ENCODE peak calls at places on chromosomes 13 and 19, in six cellular contexts. B, A, Q, I, S and V are unnamed samples.

GRCh38 chr19:23407597-23407996 is 12.3 kb upstream of the ZNF91 start:
- DNase-seq in B (no peak), A (no peak), Q (no peak), I (no peak), S (no peak), V (no peak)

GRCh38 chr19:32199501-32200040 is 145.8 kb upstream of the ZNF507 start:
- DNase-seq in B (no peak), A (no peak), Q (no peak), I (no peak), S (no peak), V (no peak)

GRCh38 chr13:102798653-102799543 is at the start of the genes BIVM and POGLUT2:
- DNase-seq in B (peak), A (peak), Q (peak), I (peak), S (peak), V (peak)

GRCh38 chr19:47032171-47032811 is 12.7 kb downstream of the NPAS1 start:
- DNase-seq in B (peak), A (no peak), Q (no peak), I (no peak), S (no peak), V (peak)

GRCh38 chr19:5851302-5851701 is at the start of gene FUT3:
- DNase-seq in B (peak), A (no peak), Q (no peak), I (no peak), S (no peak), V (no peak)

GRCh38 chr13:75236774-75237173 is 245.2 kb downstream of the TBC1D4 start:
- DNase-seq in B (no peak), A (no peak), Q (no peak), I (no peak), S (no peak), V (no peak)

GRCh38 chr13:73146705-73147104 is 87.9 kb downstream of the KLF5 start:
- DNase-seq in B (no peak), A (peak), Q (no peak), I (peak), S (no peak), V (no peak)

GRCh38 chr13:40992678-40993077 is 26.4 kb downstream of the ELF1 start:
- DNase-seq in B (no peak), A (no peak), Q (no peak), I (peak), S (no peak), V (no peak)

GRCh38 chr13:75485286-75486062 is 3.5 kb upstream of the TBC1D4 start:
- DNase-seq in B (no peak), A (peak), Q (peak), I (peak), S (no peak), V (no peak)

GRCh38 chr19:33678796-33679195 is 57.0 kb downstream of the CHST8 start:
- DNase-seq in B (no peak), A (no peak), Q (no peak), I (no peak), S (no peak), V (no peak)

GRCh38 chr19:24159707-24160106 is 72.7 kb downstream of the ZNF254 start:
- DNase-seq in B (no peak), A (peak), Q (peak), I (peak), S (no peak), V (no peak)

GRCh38 chr19:18292810-18293641 is 11.6 kb upstream of the JUND start:
- DNase-seq in B (peak), A (peak), Q (peak), I (peak), S (peak), V (peak)

GRCh38 chr13:28820099-28821051 is at the start of gene MTUS2:
- DNase-seq in B (no peak), A (no peak), Q (no peak), I (no peak), S (peak), V (no peak)

GRCh38 chr19:57559008-57559403 is 657 bp downstream of the ZNF550 start:
- DNase-seq in B (peak), A (no peak), Q (peak), I (peak), S (no peak), V (no peak)

GRCh38 chr19:37218592-37218935 is 550 bp downstream of the ZNF383 start:
- DNase-seq in B (no peak), A (peak), Q (peak), I (no peak), S (no peak), V (no peak)

GRCh38 chr13:84641491-84641890 is 759.2 kb upstream of the SLITRK1 start:
- DNase-seq in B (no peak), A (peak), Q (peak), I (peak), S (no peak), V (no peak)

GRCh38 chr19:18852634-18853033 is 20.9 kb downstream of the UPF1 start:
- DNase-seq in B (no peak), A (no peak), Q (no peak), I (no peak), S (no peak), V (no peak)

GRCh38 chr19:33518541-33518940 is 3.0 kb downstream of the PEPD start:
- DNase-seq in B (no peak), A (no peak), Q (no peak), I (no peak), S (no peak), V (no peak)

GRCh38 chr13:34223984-34224383 is 406.0 kb downstream of the RFC3 start:
- DNase-seq in B (no peak), A (peak), Q (no peak), I (peak), S (no peak), V (no peak)

GRCh38 chr13:97976551-97977375 is 23.3 kb downstream of the IPO5 start:
- DNase-seq in B (peak), A (no peak), Q (no peak), I (no peak), S (no peak), V (no peak)

GRCh38 chr19:39428309-39429112 is 7.2 kb downstream of the RPS16 start:
- DNase-seq in B (peak), A (peak), Q (peak), I (peak), S (no peak), V (no peak)

DNA sequence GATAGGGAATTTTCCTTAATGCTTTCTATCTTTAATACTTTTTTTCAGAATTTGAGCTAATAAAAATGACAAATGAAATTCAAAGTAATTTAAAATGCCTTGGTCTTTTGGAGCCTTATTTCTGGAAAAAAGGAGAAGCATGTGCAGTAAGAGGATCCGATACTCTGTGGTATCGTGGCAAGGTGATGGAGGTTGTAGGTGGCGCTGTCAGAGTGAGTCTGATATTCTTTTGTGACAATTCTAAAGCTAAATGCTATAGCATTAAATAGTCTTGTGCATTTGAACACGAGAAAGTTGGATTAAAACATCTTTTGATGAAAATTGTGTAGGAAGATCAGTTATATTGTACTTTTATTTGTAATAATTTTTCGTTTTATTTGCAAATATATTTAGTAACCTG is 95.0 kb downstream of the RNF17 start:
- DNase-seq in B (no peak), A (no peak), Q (no peak), I (no peak), S (no peak), V (no peak)
- TF ChIP-seq CTCF in B (no peak), A (no peak), Q (no peak), I (no peak), S (no peak), V (no peak)

DNA sequence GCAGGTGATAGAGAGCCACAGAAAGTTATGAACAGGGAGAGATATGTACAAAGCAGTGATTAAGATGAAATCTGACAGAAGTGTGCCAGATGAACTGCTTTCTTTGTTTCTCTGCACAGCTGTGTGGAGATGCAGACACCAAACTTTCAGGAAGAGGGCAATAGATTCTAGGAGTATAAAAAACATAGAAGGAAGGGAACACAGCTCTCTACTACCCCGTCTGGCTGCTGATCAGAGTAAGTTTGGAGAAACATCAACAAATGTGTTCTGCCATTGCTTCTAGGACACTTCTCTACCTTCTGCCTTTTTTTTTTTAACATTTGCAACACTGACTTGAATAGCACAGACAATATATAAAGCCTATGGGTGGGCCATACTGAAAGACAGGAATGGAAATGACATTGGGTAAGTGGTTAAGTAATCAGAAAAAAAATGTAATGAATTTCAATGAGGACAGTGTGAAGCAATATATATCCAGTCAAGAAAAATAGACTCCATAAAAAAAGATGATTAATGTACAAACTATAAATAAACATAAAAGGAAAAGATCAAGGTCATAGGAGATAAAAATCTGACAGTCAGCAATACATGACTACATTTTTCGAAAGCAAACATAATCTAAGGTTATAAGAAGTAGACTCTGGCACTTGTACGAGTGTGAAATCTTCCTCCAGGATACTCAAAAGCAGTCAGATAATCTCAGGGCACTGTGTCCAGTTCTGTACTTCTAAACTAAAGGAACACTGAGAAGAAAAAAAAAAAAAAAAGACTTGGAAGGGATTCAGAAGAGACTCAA is 21.4 kb downstream of the NUFIP1 start:
- DNase-seq in B (no peak), A (peak), Q (peak), I (peak), S (no peak), V (no peak)
- TF ChIP-seq CTCF in B (peak), A (peak), Q (peak), I (peak), S (peak), V (no peak)

GRCh38 chr13:106378263-106378662 is 157.2 kb downstream of the EFNB2 start:
- DNase-seq in B (no peak), A (no peak), Q (no peak), I (no peak), S (no peak), V (no peak)
- TF ChIP-seq CTCF in B (no peak), A (no peak), Q (no peak), I (no peak), S (no peak), V (no peak)

GRCh38 chr13:62122434-62122833 is 706.8 kb upstream of the PCDH20 start:
- DNase-seq in B (no peak), A (no peak), Q (no peak), I (no peak), S (no peak), V (no peak)

GRCh38 chr13:62123409-62123808 is 707.8 kb upstream of the PCDH20 start:
- DNase-seq in B (no peak), A (no peak), Q (no peak), I (no peak), S (no peak), V (no peak)

GRCh38 chr13:62125451-62125850 is 709.8 kb upstream of the PCDH20 start:
- DNase-seq in B (no peak), A (no peak), Q (no peak), I (no peak), S (no peak), V (no peak)

DNA sequence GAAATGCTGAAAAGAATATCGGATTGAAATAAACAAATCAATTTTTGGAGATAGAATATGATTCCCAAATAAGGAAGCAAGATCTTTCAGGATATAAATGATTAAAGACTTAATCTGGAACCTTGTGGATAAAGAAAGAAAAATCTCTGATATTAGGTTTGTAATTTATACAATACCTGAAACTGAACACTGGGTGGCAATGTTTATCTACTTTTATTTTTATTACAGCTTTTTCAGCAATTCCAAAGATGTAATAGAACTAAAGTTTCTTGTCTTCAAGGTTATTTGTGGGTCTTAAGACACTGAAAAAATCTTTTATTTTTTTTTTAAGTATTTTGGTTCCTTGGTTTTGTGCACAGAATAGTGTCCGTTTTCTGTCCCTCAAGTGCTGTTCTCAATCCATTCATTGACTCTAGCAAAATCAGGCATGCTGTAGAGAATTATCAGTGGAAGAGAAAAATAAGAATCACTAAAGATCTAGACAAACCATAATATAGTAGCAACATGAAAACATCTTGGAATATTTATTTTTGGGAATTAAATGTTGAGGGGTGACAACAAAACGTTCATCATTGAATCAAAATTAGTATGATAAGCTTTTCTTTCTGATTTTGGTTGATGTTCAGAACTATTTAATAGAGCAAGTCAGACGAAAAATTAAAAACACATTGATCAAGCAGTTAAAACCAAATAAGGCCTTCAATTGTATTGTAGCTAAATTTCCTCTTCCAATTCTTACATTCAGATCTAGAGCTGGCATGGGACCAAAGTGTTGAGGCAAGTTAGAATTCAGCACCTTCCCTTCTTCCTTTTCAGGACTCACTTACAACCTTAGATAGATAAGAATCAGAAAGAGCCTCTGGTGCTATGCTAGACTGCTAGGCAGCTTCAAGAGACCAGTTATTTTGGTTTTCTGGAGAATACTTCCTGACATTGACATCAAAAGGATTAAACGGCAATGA is 704.4 kb upstream of the PCDH20 start:
- DNase-seq in B (no peak), A (peak), Q (peak), I (peak), S (no peak), V (no peak)
- TF ChIP-seq CTCF in B (no peak), A (peak), Q (peak), I (peak), S (peak), V (no peak)

DNA sequence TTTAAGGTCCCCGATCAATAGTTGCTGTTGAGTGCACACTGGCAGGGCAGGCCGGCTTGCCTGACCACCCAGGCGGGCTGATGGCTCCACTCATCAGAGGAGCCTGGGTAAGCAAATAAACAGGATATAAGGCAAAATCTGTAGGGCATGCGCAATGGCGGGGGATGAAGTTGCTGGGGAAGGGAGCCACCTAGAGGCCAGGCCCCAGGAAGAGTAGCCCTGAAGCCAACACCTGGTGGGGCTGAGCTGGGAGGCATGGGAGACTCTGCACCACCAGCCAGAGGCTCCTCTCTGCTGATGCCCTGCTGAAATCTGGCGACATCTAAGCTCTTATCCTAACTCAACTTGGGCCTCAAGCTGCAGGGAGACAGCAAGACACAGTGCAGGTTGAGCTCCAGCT is 324.3 kb downstream of the ZNF536 start:
- DNase-seq in B (no peak), A (peak), Q (no peak), I (no peak), S (peak), V (no peak)
- TF ChIP-seq CTCF in B (no peak), A (peak), Q (peak), I (peak), S (peak), V (no peak)

GRCh38 chr19:4371898-4372629 is 28.3 kb downstream of the SH3GL1 start:
- DNase-seq in B (no peak), A (no peak), Q (no peak), I (no peak), S (no peak), V (no peak)

GRCh38 chr19:4374451-4375163 is 25.7 kb downstream of the SH3GL1 start:
- DNase-seq in B (peak), A (peak), Q (peak), I (peak), S (no peak), V (no peak)

GRCh38 chr19:4375164-4375619 is 25.2 kb downstream of the SH3GL1 start:
- DNase-seq in B (peak), A (no peak), Q (no peak), I (no peak), S (no peak), V (no peak)

GRCh38 chr19:4372630-4373367 is 27.5 kb downstream of the SH3GL1 start:
- DNase-seq in B (no peak), A (no peak), Q (no peak), I (no peak), S (no peak), V (no peak)

GRCh38 chr19:4373601-4374441 is 26.5 kb downstream of the SH3GL1 start:
- DNase-seq in B (no peak), A (peak), Q (peak), I (peak), S (no peak), V (no peak)
- TF ChIP-seq CTCF in B (no peak), A (no peak), Q (no peak), I (no peak), S (no peak), V (no peak)

DNA sequence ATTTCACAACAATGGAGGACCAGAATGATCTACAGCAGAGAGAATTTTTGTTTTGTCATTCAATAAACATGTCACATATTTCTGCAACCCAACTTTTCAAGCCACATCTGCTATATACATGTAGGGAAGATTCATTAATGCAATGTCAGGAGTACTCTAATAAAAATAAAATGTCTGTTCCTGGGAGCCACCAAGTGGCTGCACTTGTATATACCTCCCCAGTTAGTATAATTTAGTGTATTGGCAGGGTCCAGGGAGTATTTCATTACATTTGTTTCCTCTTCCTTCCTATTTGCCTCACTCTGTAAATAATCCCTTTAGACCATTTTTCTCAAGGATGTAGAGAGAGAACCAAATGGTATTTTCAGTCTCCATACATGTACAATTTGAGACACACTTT is 1169.0 kb downstream of the DIAPH3 start:
- DNase-seq in B (no peak), A (no peak), Q (peak), I (peak), S (no peak), V (no peak)
- TF ChIP-seq CTCF in B (no peak), A (no peak), Q (peak), I (peak), S (peak), V (no peak)

DNA sequence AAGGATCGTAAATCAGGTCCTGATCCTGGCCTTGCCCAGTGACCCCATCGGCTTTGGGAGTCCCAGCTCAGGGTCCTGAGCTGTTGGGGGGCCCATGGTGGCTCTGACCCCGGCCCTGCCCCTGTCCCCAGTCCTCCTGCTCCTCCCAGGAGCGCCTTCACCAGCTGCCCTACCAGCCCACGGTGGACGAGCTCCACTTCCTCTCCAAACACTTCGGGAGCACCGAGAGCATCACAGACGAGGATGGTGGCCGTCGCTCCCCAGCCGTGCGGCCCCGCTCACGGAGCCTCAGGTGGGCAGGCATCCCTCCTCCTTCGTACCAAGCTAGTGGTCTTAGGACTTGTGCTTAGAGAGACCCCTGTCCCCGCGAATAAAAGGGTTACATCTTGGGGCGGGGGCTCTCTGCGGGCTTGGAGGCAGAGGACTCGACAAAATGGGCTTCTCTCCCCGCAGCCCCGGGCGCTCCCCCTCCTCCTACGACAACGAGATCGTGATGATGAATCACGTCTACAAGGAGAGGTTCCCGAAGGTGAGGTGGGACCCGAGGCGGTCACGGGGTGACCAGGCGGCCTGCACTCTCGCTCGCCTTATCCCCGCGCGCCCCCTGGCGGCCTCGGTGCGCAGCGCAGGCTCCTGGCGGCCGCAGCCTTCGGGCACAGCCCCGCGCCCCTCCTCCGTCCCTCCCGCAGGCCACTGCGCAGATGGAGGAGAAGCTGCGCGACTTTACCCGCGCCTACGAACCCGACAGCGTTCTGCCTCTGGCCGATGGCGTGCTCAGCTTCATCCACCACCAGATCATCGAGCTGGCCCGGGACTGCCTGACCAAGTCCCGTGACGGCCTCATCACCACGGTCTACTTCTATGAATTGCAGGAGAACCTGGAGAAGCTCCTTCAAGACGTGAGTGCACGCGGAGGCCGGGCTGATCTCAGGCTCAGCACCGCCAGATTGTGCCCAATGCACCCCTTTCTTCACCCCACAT is 9.1 kb downstream of the MAST1 start:
- DNase-seq in B (peak), A (peak), Q (peak), I (peak), S (peak), V (peak)
- TF ChIP-seq CTCF in B (peak), A (peak), Q (peak), I (peak), S (peak), V (peak)

GRCh38 chr13:26377038-26377437 is 123.1 kb downstream of the CDK8 start:
- DNase-seq in B (no peak), A (peak), Q (peak), I (peak), S (peak), V (no peak)
- TF ChIP-seq CTCF in B (peak), A (peak), Q (peak), I (peak), S (peak), V (no peak)